ENCODE peak calls at places on chromosomes 4 and X, in eight cellular contexts. One of them, this sample, is unnamed.

GRCh38 chr4:122663814-122664610 is 43.1 kb upstream of the IL21 start:
- DNase-seq in activated CD4-positive, CD25-positive, alpha-beta regulatory T cell treated with anti-CD3 and anti-CD28 coated beads, Interleukin-2, amount 50 U/mL, for 16 hours: no peak
- DNase-seq in astrocyte of the cerebellum: no peak
- DNase-seq in H54: no peak
- DNase-seq in heart left ventricle: no peak
- DNase-seq in GM13977: no peak
- DNase-seq in upper lobe of right lung: no peak
- DNase-seq in anterior cingulate cortex: no peak
- DNase-seq in this sample: no peak

GRCh38 chr4:141275834-141276233 is 55.1 kb downstream of the ZNF330 start:
- DNase-seq in upper lobe of right lung: no peak
- DNase-seq in anterior cingulate cortex: no peak
- DNase-seq in astrocyte of the cerebellum: peak
- DNase-seq in activated CD4-positive, CD25-positive, alpha-beta regulatory T cell treated with anti-CD3 and anti-CD28 coated beads, Interleukin-2, amount 50 U/mL, for 16 hours: no peak
- DNase-seq in H54: peak
- DNase-seq in heart left ventricle: no peak
- DNase-seq in GM13977: no peak
- DNase-seq in this sample: no peak

GRCh38 chr4:94941706-94942105 is 184.0 kb downstream of the BMPR1B start:
- DNase-seq in anterior cingulate cortex: no peak
- DNase-seq in activated CD4-positive, CD25-positive, alpha-beta regulatory T cell treated with anti-CD3 and anti-CD28 coated beads, Interleukin-2, amount 50 U/mL, for 16 hours: no peak
- DNase-seq in GM13977: no peak
- DNase-seq in heart left ventricle: no peak
- DNase-seq in H54: no peak
- DNase-seq in astrocyte of the cerebellum: no peak
- DNase-seq in upper lobe of right lung: no peak
- DNase-seq in this sample: no peak

GRCh38 chr4:165928601-165929000 is 55.6 kb downstream of the TLL1 start:
- DNase-seq in H54: no peak
- DNase-seq in GM13977: no peak
- DNase-seq in upper lobe of right lung: no peak
- DNase-seq in activated CD4-positive, CD25-positive, alpha-beta regulatory T cell treated with anti-CD3 and anti-CD28 coated beads, Interleukin-2, amount 50 U/mL, for 16 hours: no peak
- DNase-seq in heart left ventricle: no peak
- DNase-seq in anterior cingulate cortex: no peak
- DNase-seq in astrocyte of the cerebellum: no peak
- DNase-seq in this sample: no peak

GRCh38 chr4:91147067-91147466 is 1019.9 kb downstream of the CCSER1 start:
- DNase-seq in anterior cingulate cortex: no peak
- DNase-seq in heart left ventricle: no peak
- DNase-seq in activated CD4-positive, CD25-positive, alpha-beta regulatory T cell treated with anti-CD3 and anti-CD28 coated beads, Interleukin-2, amount 50 U/mL, for 16 hours: no peak
- DNase-seq in astrocyte of the cerebellum: no peak
- DNase-seq in GM13977: no peak
- DNase-seq in H54: no peak
- DNase-seq in upper lobe of right lung: no peak
- DNase-seq in this sample: no peak

GRCh38 chr4:13461511-13461910 is 22.6 kb downstream of the RAB28 start:
- DNase-seq in astrocyte of the cerebellum: no peak
- DNase-seq in activated CD4-positive, CD25-positive, alpha-beta regulatory T cell treated with anti-CD3 and anti-CD28 coated beads, Interleukin-2, amount 50 U/mL, for 16 hours: no peak
- DNase-seq in upper lobe of right lung: no peak
- DNase-seq in anterior cingulate cortex: no peak
- DNase-seq in heart left ventricle: no peak
- DNase-seq in GM13977: no peak
- DNase-seq in H54: no peak
- DNase-seq in this sample: no peak

GRCh38 chrX:68842351-68842750 is 13.5 kb downstream of the EFNB1 start:
- DNase-seq in heart left ventricle: no peak
- DNase-seq in GM13977: no peak
- DNase-seq in astrocyte of the cerebellum: no peak
- DNase-seq in activated CD4-positive, CD25-positive, alpha-beta regulatory T cell treated with anti-CD3 and anti-CD28 coated beads, Interleukin-2, amount 50 U/mL, for 16 hours: no peak
- DNase-seq in upper lobe of right lung: no peak
- DNase-seq in anterior cingulate cortex: no peak
- DNase-seq in H54: no peak
- DNase-seq in this sample: no peak

GRCh38 chrX:19799319-19800182 is 87.8 kb downstream of the SH3KBP1 start:
- DNase-seq in heart left ventricle: no peak
- DNase-seq in anterior cingulate cortex: no peak
- DNase-seq in GM13977: no peak
- DNase-seq in astrocyte of the cerebellum: no peak
- DNase-seq in upper lobe of right lung: no peak
- DNase-seq in H54: no peak
- DNase-seq in activated CD4-positive, CD25-positive, alpha-beta regulatory T cell treated with anti-CD3 and anti-CD28 coated beads, Interleukin-2, amount 50 U/mL, for 16 hours: no peak
- DNase-seq in this sample: no peak

GRCh38 chr4:16118090-16118489 is 34.3 kb upstream of the PROM1 start:
- DNase-seq in GM13977: no peak
- DNase-seq in H54: no peak
- DNase-seq in activated CD4-positive, CD25-positive, alpha-beta regulatory T cell treated with anti-CD3 and anti-CD28 coated beads, Interleukin-2, amount 50 U/mL, for 16 hours: no peak
- DNase-seq in upper lobe of right lung: no peak
- DNase-seq in anterior cingulate cortex: no peak
- DNase-seq in astrocyte of the cerebellum: no peak
- DNase-seq in heart left ventricle: no peak
- DNase-seq in this sample: no peak

GRCh38 chrX:49840679-49841078 is 11.6 kb downstream of the PAGE4 start:
- DNase-seq in anterior cingulate cortex: no peak
- DNase-seq in astrocyte of the cerebellum: no peak
- DNase-seq in GM13977: peak
- DNase-seq in heart left ventricle: peak
- DNase-seq in activated CD4-positive, CD25-positive, alpha-beta regulatory T cell treated with anti-CD3 and anti-CD28 coated beads, Interleukin-2, amount 50 U/mL, for 16 hours: peak
- DNase-seq in H54: peak
- DNase-seq in upper lobe of right lung: peak
- DNase-seq in this sample: no peak

GRCh38 chr4:177185151-177185550 is 124.5 kb upstream of the NEIL3 start:
- DNase-seq in upper lobe of right lung: no peak
- DNase-seq in anterior cingulate cortex: no peak
- DNase-seq in astrocyte of the cerebellum: no peak
- DNase-seq in GM13977: no peak
- DNase-seq in H54: no peak
- DNase-seq in heart left ventricle: no peak
- DNase-seq in activated CD4-positive, CD25-positive, alpha-beta regulatory T cell treated with anti-CD3 and anti-CD28 coated beads, Interleukin-2, amount 50 U/mL, for 16 hours: no peak
- DNase-seq in this sample: no peak

GRCh38 chr4:105620640-105621323 is 68.4 kb downstream of the ARHGEF38 start:
- DNase-seq in activated CD4-positive, CD25-positive, alpha-beta regulatory T cell treated with anti-CD3 and anti-CD28 coated beads, Interleukin-2, amount 50 U/mL, for 16 hours: no peak
- DNase-seq in astrocyte of the cerebellum: no peak
- DNase-seq in upper lobe of right lung: no peak
- DNase-seq in anterior cingulate cortex: no peak
- DNase-seq in H54: peak
- DNase-seq in GM13977: no peak
- DNase-seq in heart left ventricle: no peak
- DNase-seq in this sample: no peak

GRCh38 chr4:163587867-163588266 is 93.4 kb downstream of the TMA16 start:
- DNase-seq in GM13977: peak
- DNase-seq in H54: no peak
- DNase-seq in upper lobe of right lung: no peak
- DNase-seq in heart left ventricle: no peak
- DNase-seq in anterior cingulate cortex: no peak
- DNase-seq in activated CD4-positive, CD25-positive, alpha-beta regulatory T cell treated with anti-CD3 and anti-CD28 coated beads, Interleukin-2, amount 50 U/mL, for 16 hours: no peak
- DNase-seq in astrocyte of the cerebellum: no peak
- DNase-seq in this sample: no peak

GRCh38 chr4:174873931-174874330 is 44.2 kb upstream of the ADAM29 start:
- DNase-seq in anterior cingulate cortex: no peak
- DNase-seq in astrocyte of the cerebellum: no peak
- DNase-seq in H54: no peak
- DNase-seq in heart left ventricle: no peak
- DNase-seq in GM13977: peak
- DNase-seq in activated CD4-positive, CD25-positive, alpha-beta regulatory T cell treated with anti-CD3 and anti-CD28 coated beads, Interleukin-2, amount 50 U/mL, for 16 hours: no peak
- DNase-seq in upper lobe of right lung: no peak
- DNase-seq in this sample: no peak

GRCh38 chrX:106404512-106404911 is 207.3 kb upstream of the RADX start:
- DNase-seq in anterior cingulate cortex: no peak
- DNase-seq in upper lobe of right lung: no peak
- DNase-seq in activated CD4-positive, CD25-positive, alpha-beta regulatory T cell treated with anti-CD3 and anti-CD28 coated beads, Interleukin-2, amount 50 U/mL, for 16 hours: no peak
- DNase-seq in H54: no peak
- DNase-seq in astrocyte of the cerebellum: no peak
- DNase-seq in GM13977: no peak
- DNase-seq in heart left ventricle: no peak
- DNase-seq in this sample: no peak

GRCh38 chr4:7342223-7342576 is 92.5 kb downstream of the PSAPL1 start:
- DNase-seq in upper lobe of right lung: peak
- DNase-seq in anterior cingulate cortex: no peak
- DNase-seq in heart left ventricle: no peak
- DNase-seq in astrocyte of the cerebellum: no peak
- DNase-seq in GM13977: no peak
- DNase-seq in H54: no peak
- DNase-seq in activated CD4-positive, CD25-positive, alpha-beta regulatory T cell treated with anti-CD3 and anti-CD28 coated beads, Interleukin-2, amount 50 U/mL, for 16 hours: no peak
- DNase-seq in this sample: no peak

GRCh38 chr4:150234246-150234645 is 156.0 kb downstream of the DCLK2 start:
- DNase-seq in H54: no peak
- DNase-seq in anterior cingulate cortex: no peak
- DNase-seq in GM13977: no peak
- DNase-seq in activated CD4-positive, CD25-positive, alpha-beta regulatory T cell treated with anti-CD3 and anti-CD28 coated beads, Interleukin-2, amount 50 U/mL, for 16 hours: no peak
- DNase-seq in astrocyte of the cerebellum: no peak
- DNase-seq in upper lobe of right lung: no peak
- DNase-seq in heart left ventricle: no peak
- DNase-seq in this sample: no peak

GRCh38 chr4:40321671-40322131 is 13.4 kb upstream of the CHRNA9 start:
- DNase-seq in heart left ventricle: no peak
- DNase-seq in GM13977: no peak
- DNase-seq in upper lobe of right lung: no peak
- DNase-seq in astrocyte of the cerebellum: no peak
- DNase-seq in activated CD4-positive, CD25-positive, alpha-beta regulatory T cell treated with anti-CD3 and anti-CD28 coated beads, Interleukin-2, amount 50 U/mL, for 16 hours: no peak
- DNase-seq in H54: no peak
- DNase-seq in anterior cingulate cortex: no peak
- DNase-seq in this sample: no peak

GRCh38 chr4:77201857-77202256 is 44.9 kb downstream of the CCNG2 start:
- DNase-seq in GM13977: no peak
- DNase-seq in heart left ventricle: no peak
- DNase-seq in upper lobe of right lung: no peak
- DNase-seq in H54: no peak
- DNase-seq in anterior cingulate cortex: no peak
- DNase-seq in activated CD4-positive, CD25-positive, alpha-beta regulatory T cell treated with anti-CD3 and anti-CD28 coated beads, Interleukin-2, amount 50 U/mL, for 16 hours: no peak
- DNase-seq in astrocyte of the cerebellum: no peak
- DNase-seq in this sample: no peak

GRCh38 chr4:123954220-123954619 is 557.6 kb downstream of the SPRY1 start:
- DNase-seq in activated CD4-positive, CD25-positive, alpha-beta regulatory T cell treated with anti-CD3 and anti-CD28 coated beads, Interleukin-2, amount 50 U/mL, for 16 hours: no peak
- DNase-seq in heart left ventricle: no peak
- DNase-seq in anterior cingulate cortex: no peak
- DNase-seq in H54: no peak
- DNase-seq in GM13977: no peak
- DNase-seq in upper lobe of right lung: no peak
- DNase-seq in astrocyte of the cerebellum: no peak
- DNase-seq in this sample: no peak

GRCh38 chrX:24676403-24677024 is 17.2 kb upstream of the POLA1 start:
- DNase-seq in heart left ventricle: no peak
- DNase-seq in GM13977: no peak
- DNase-seq in astrocyte of the cerebellum: no peak
- DNase-seq in activated CD4-positive, CD25-positive, alpha-beta regulatory T cell treated with anti-CD3 and anti-CD28 coated beads, Interleukin-2, amount 50 U/mL, for 16 hours: no peak
- DNase-seq in upper lobe of right lung: no peak
- DNase-seq in H54: no peak
- DNase-seq in anterior cingulate cortex: no peak
- DNase-seq in this sample: no peak

GRCh38 chrX:11351375-11352295 is 58.4 kb downstream of the AMELX start:
- DNase-seq in H54: no peak
- DNase-seq in GM13977: no peak
- DNase-seq in anterior cingulate cortex: no peak
- DNase-seq in heart left ventricle: peak
- DNase-seq in upper lobe of right lung: no peak
- DNase-seq in activated CD4-positive, CD25-positive, alpha-beta regulatory T cell treated with anti-CD3 and anti-CD28 coated beads, Interleukin-2, amount 50 U/mL, for 16 hours: no peak
- DNase-seq in astrocyte of the cerebellum: peak
- DNase-seq in this sample: peak

GRCh38 chr4:27267435-27268355 is 407.1 kb downstream of the STIM2 start:
- DNase-seq in anterior cingulate cortex: no peak
- DNase-seq in H54: no peak
- DNase-seq in astrocyte of the cerebellum: no peak
- DNase-seq in heart left ventricle: no peak
- DNase-seq in GM13977: no peak
- DNase-seq in activated CD4-positive, CD25-positive, alpha-beta regulatory T cell treated with anti-CD3 and anti-CD28 coated beads, Interleukin-2, amount 50 U/mL, for 16 hours: no peak
- DNase-seq in upper lobe of right lung: no peak
- DNase-seq in this sample: no peak

GRCh38 chr4:176883108-176883550 is 90.4 kb upstream of the VEGFC start:
- DNase-seq in upper lobe of right lung: no peak
- DNase-seq in anterior cingulate cortex: no peak
- DNase-seq in heart left ventricle: no peak
- DNase-seq in astrocyte of the cerebellum: no peak
- DNase-seq in GM13977: no peak
- DNase-seq in activated CD4-positive, CD25-positive, alpha-beta regulatory T cell treated with anti-CD3 and anti-CD28 coated beads, Interleukin-2, amount 50 U/mL, for 16 hours: no peak
- DNase-seq in H54: no peak
- DNase-seq in this sample: no peak

GRCh38 chrX:8504451-8504850 is 39.8 kb downstream of the VCX3B start:
- DNase-seq in upper lobe of right lung: no peak
- DNase-seq in heart left ventricle: no peak
- DNase-seq in H54: no peak
- DNase-seq in GM13977: no peak
- DNase-seq in astrocyte of the cerebellum: peak
- DNase-seq in activated CD4-positive, CD25-positive, alpha-beta regulatory T cell treated with anti-CD3 and anti-CD28 coated beads, Interleukin-2, amount 50 U/mL, for 16 hours: no peak
- DNase-seq in anterior cingulate cortex: no peak
- DNase-seq in this sample: no peak

GRCh38 chrX:41164469-41164868 is 79.2 kb downstream of the USP9X start:
- DNase-seq in heart left ventricle: no peak
- DNase-seq in GM13977: no peak
- DNase-seq in activated CD4-positive, CD25-positive, alpha-beta regulatory T cell treated with anti-CD3 and anti-CD28 coated beads, Interleukin-2, amount 50 U/mL, for 16 hours: no peak
- DNase-seq in astrocyte of the cerebellum: no peak
- DNase-seq in anterior cingulate cortex: no peak
- DNase-seq in upper lobe of right lung: no peak
- DNase-seq in H54: no peak
- DNase-seq in this sample: no peak

GRCh38 chr4:42673084-42673429 is 16.2 kb upstream of the ATP8A1 start:
- DNase-seq in activated CD4-positive, CD25-positive, alpha-beta regulatory T cell treated with anti-CD3 and anti-CD28 coated beads, Interleukin-2, amount 50 U/mL, for 16 hours: no peak
- DNase-seq in anterior cingulate cortex: no peak
- DNase-seq in astrocyte of the cerebellum: no peak
- DNase-seq in upper lobe of right lung: peak
- DNase-seq in GM13977: no peak
- DNase-seq in H54: no peak
- DNase-seq in heart left ventricle: peak
- DNase-seq in this sample: no peak

GRCh38 chr4:69760455-69760854 is at the start of gene SULT1B1:
- DNase-seq in anterior cingulate cortex: no peak
- DNase-seq in H54: no peak
- DNase-seq in GM13977: no peak
- DNase-seq in heart left ventricle: no peak
- DNase-seq in astrocyte of the cerebellum: no peak
- DNase-seq in activated CD4-positive, CD25-positive, alpha-beta regulatory T cell treated with anti-CD3 and anti-CD28 coated beads, Interleukin-2, amount 50 U/mL, for 16 hours: no peak
- DNase-seq in upper lobe of right lung: no peak
- DNase-seq in this sample: no peak

GRCh38 chr4:40915318-40916217 is 165.8 kb downstream of the NSUN7 start:
- DNase-seq in upper lobe of right lung: no peak
- DNase-seq in heart left ventricle: no peak
- DNase-seq in GM13977: no peak
- DNase-seq in H54: no peak
- DNase-seq in astrocyte of the cerebellum: peak
- DNase-seq in activated CD4-positive, CD25-positive, alpha-beta regulatory T cell treated with anti-CD3 and anti-CD28 coated beads, Interleukin-2, amount 50 U/mL, for 16 hours: no peak
- DNase-seq in anterior cingulate cortex: no peak
- DNase-seq in this sample: no peak

GRCh38 chrX:13646154-13646549 is 6.8 kb upstream of the TCEANC start:
- DNase-seq in astrocyte of the cerebellum: no peak
- DNase-seq in upper lobe of right lung: peak
- DNase-seq in activated CD4-positive, CD25-positive, alpha-beta regulatory T cell treated with anti-CD3 and anti-CD28 coated beads, Interleukin-2, amount 50 U/mL, for 16 hours: no peak
- DNase-seq in GM13977: peak
- DNase-seq in heart left ventricle: peak
- DNase-seq in anterior cingulate cortex: peak
- DNase-seq in H54: no peak
- DNase-seq in this sample: no peak

GRCh38 chr4:65502151-65502691 is 168.1 kb downstream of the EPHA5 start:
- DNase-seq in anterior cingulate cortex: no peak
- DNase-seq in H54: no peak
- DNase-seq in upper lobe of right lung: no peak
- DNase-seq in GM13977: no peak
- DNase-seq in heart left ventricle: no peak
- DNase-seq in astrocyte of the cerebellum: peak
- DNase-seq in activated CD4-positive, CD25-positive, alpha-beta regulatory T cell treated with anti-CD3 and anti-CD28 coated beads, Interleukin-2, amount 50 U/mL, for 16 hours: no peak
- DNase-seq in this sample: no peak

GRCh38 chrX:56728752-56729151 is 291 bp upstream of the NBDY start:
- DNase-seq in heart left ventricle: no peak
- DNase-seq in anterior cingulate cortex: no peak
- DNase-seq in upper lobe of right lung: no peak
- DNase-seq in activated CD4-positive, CD25-positive, alpha-beta regulatory T cell treated with anti-CD3 and anti-CD28 coated beads, Interleukin-2, amount 50 U/mL, for 16 hours: no peak
- DNase-seq in H54: no peak
- DNase-seq in GM13977: peak
- DNase-seq in astrocyte of the cerebellum: no peak
- DNase-seq in this sample: no peak

GRCh38 chr4:57110635-57111546 is 706 bp upstream of the IGFBP7 start:
- DNase-seq in anterior cingulate cortex: no peak
- DNase-seq in H54: no peak
- DNase-seq in GM13977: peak
- DNase-seq in upper lobe of right lung: peak
- DNase-seq in activated CD4-positive, CD25-positive, alpha-beta regulatory T cell treated with anti-CD3 and anti-CD28 coated beads, Interleukin-2, amount 50 U/mL, for 16 hours: no peak
- DNase-seq in heart left ventricle: peak
- DNase-seq in astrocyte of the cerebellum: peak
- DNase-seq in this sample: peak

This sample was measured in esophagus muscularis mucosa.